ENCODE peak calls at places on chromosome 19, in four cellular contexts. One of them, this sample, is unnamed.

GRCh38 chr19:8526345-8527062 is 12.5 kb upstream of the ZNF414 start:
- DNase-seq in tibial nerve: peak; percentile 82
- DNase-seq in upper lobe of left lung: peak; percentile 93
- DNase-seq in body of pancreas: peak; percentile 92
- DNase-seq in this sample: no peak

GRCh38 chr19:36110487-36111199 is at the start of gene OVOL3:
- DNase-seq in tibial nerve: no peak
- DNase-seq in upper lobe of left lung: no peak
- DNase-seq in body of pancreas: no peak
- DNase-seq in this sample: no peak

GRCh38 chr19:48481191-48481500 is 12.0 kb downstream of the CYTH2 start:
- DNase-seq in tibial nerve: no peak
- DNase-seq in upper lobe of left lung: no peak
- DNase-seq in body of pancreas: no peak
- DNase-seq in this sample: no peak

GRCh38 chr19:51448011-51448744 is 10.1 kb downstream of the SIGLEC8 start:
- DNase-seq in tibial nerve: no peak
- DNase-seq in upper lobe of left lung: no peak
- DNase-seq in body of pancreas: no peak
- DNase-seq in this sample: no peak

GRCh38 chr19:18590273-18591272 is 2.0 kb downstream of the REX1BD start:
- DNase-seq in tibial nerve: peak; percentile 55
- DNase-seq in upper lobe of left lung: peak; percentile 46
- DNase-seq in body of pancreas: no peak
- DNase-seq in this sample: no peak

GRCh38 chr19:6034512-6034911 is 56.6 kb upstream of the RANBP3 start:
- DNase-seq in tibial nerve: no peak
- DNase-seq in upper lobe of left lung: no peak
- DNase-seq in body of pancreas: no peak
- DNase-seq in this sample: no peak

GRCh38 chr19:19386373-19386869 is 19.1 kb upstream of the GATAD2A start:
- DNase-seq in tibial nerve: no peak
- DNase-seq in upper lobe of left lung: no peak
- DNase-seq in body of pancreas: no peak
- DNase-seq in this sample: no peak

GRCh38 chr19:33290082-33290815 is 12.1 kb downstream of the CEBPA start:
- DNase-seq in tibial nerve: no peak
- DNase-seq in upper lobe of left lung: peak; percentile 47
- DNase-seq in body of pancreas: no peak
- DNase-seq in this sample: no peak

GRCh38 chr19:13833330-13834265 is 38.4 kb downstream of the ZSWIM4 start:
- DNase-seq in tibial nerve: peak; percentile 93
- DNase-seq in upper lobe of left lung: peak; percentile 99
- DNase-seq in body of pancreas: peak; percentile 95
- DNase-seq in this sample: peak; percentile 60

GRCh38 chr19:44512326-44513298 is 12.3 kb upstream of the ZNF180 start:
- DNase-seq in tibial nerve: no peak
- DNase-seq in upper lobe of left lung: peak; percentile 67
- DNase-seq in body of pancreas: no peak
- DNase-seq in this sample: no peak

GRCh38 chr19:39410620-39411005 is 1.9 kb upstream of the PLEKHG2 start:
- DNase-seq in tibial nerve: no peak
- DNase-seq in upper lobe of left lung: no peak
- DNase-seq in body of pancreas: no peak
- DNase-seq in this sample: no peak

GRCh38 chr19:6048808-6049405 is 61.4 kb downstream of the RFX2 start:
- DNase-seq in tibial nerve: peak; percentile 62
- DNase-seq in upper lobe of left lung: no peak
- DNase-seq in body of pancreas: peak; percentile 81
- DNase-seq in this sample: no peak

GRCh38 chr19:3270908-3271307 is 46.4 kb downstream of the CELF5 start:
- DNase-seq in tibial nerve: no peak
- DNase-seq in upper lobe of left lung: no peak
- DNase-seq in body of pancreas: no peak
- DNase-seq in this sample: no peak

GRCh38 chr19:13865578-13866462 is 11.1 kb upstream of the NANOS3 start:
- DNase-seq in tibial nerve: no peak
- DNase-seq in upper lobe of left lung: peak; percentile 90
- DNase-seq in body of pancreas: no peak
- DNase-seq in this sample: no peak

GRCh38 chr19:21202865-21203494 is 61.1 kb downstream of the ZNF431 start:
- DNase-seq in tibial nerve: no peak
- DNase-seq in upper lobe of left lung: no peak
- DNase-seq in body of pancreas: peak; percentile 47
- DNase-seq in this sample: no peak

GRCh38 chr19:44807162-44807561 is 1.7 kb upstream of the BCAM start:
- DNase-seq in tibial nerve: no peak
- DNase-seq in upper lobe of left lung: no peak
- DNase-seq in body of pancreas: peak; percentile 46
- DNase-seq in this sample: no peak

GRCh38 chr19:3293560-3293959 is 69.1 kb downstream of the CELF5 start:
- DNase-seq in tibial nerve: no peak
- DNase-seq in upper lobe of left lung: no peak
- DNase-seq in body of pancreas: no peak
- DNase-seq in this sample: no peak

GRCh38 chr19:6062274-6062673 is 48.0 kb downstream of the RFX2 start:
- DNase-seq in tibial nerve: no peak
- DNase-seq in upper lobe of left lung: no peak
- DNase-seq in body of pancreas: peak; percentile 73
- DNase-seq in this sample: no peak

GRCh38 chr19:2976609-2977000 is 759 bp upstream of the TLE6 start:
- DNase-seq in tibial nerve: no peak
- DNase-seq in upper lobe of left lung: no peak
- DNase-seq in body of pancreas: no peak
- DNase-seq in this sample: no peak

GRCh38 chr19:3111586-3112247 is 17.6 kb downstream of the GNA11 start:
- DNase-seq in tibial nerve: no peak
- DNase-seq in upper lobe of left lung: no peak
- DNase-seq in body of pancreas: no peak
- DNase-seq in this sample: no peak

GRCh38 chr19:46610851-46611770 is 10.0 kb downstream of the CALM3 start:
- DNase-seq in tibial nerve: peak; percentile 11
- DNase-seq in upper lobe of left lung: no peak
- DNase-seq in body of pancreas: no peak
- DNase-seq in this sample: no peak
- TF ChIP-seq POLR2A in tibial nerve: no peak
- TF ChIP-seq POLR2A in upper lobe of left lung: no peak
- TF ChIP-seq POLR2A in body of pancreas: no peak
- TF ChIP-seq POLR2A in this sample: no peak

DNA sequence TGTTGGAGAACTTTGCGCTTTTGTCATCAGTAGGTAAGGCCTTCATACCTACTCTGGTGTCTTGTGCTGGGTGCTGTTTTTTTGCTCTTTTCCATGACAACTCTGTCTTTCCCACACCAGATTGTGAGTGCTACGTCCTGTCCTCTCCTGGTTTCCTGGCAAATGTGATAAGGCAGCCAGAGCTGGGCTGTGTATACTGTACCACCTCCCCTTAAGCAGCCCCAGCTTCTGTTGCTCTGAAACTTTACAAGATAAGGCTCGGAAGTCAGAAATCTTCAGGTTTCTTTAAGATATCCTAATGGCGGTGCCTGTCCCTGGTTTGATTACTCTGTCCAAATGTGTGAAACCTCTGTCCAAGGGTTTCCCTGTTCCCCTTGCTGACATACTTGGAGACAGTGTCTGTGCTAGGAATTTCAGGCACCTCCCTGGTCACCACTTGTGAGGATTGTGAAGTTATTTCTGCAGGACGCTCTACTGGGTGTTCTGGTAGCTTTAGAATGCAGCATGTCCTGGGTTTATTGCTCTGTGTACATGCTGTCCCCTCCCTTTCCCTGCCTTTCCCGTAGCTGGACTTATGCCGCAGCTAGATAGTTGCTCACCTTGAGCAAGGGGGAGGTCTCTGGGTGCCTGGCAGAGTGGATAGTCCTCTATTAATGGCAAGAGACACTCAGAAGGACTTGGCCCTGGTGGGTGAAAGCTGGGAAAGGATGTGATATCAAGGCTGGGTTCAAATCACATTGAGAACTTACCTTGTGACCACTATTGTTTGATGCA is 7.0 kb downstream of the ZNF749 start:
- DNase-seq in tibial nerve: no peak
- DNase-seq in upper lobe of left lung: no peak
- DNase-seq in body of pancreas: no peak
- DNase-seq in this sample: no peak
- H3K4me1 ChIP-seq in tibial nerve: no peaks in the 10 kb centered on the region
- H3K4me1 ChIP-seq in upper lobe of left lung: no peaks in the 10 kb centered on the region
- H3K4me1 ChIP-seq in body of pancreas: no peaks in the 10 kb centered on the region
- H3K4me1 ChIP-seq in this sample: no peaks in the 10 kb centered on the region

GRCh38 chr19:632228-633067 is 889 bp downstream of the POLRMT start:
- DNase-seq in tibial nerve: no peak
- DNase-seq in upper lobe of left lung: peak; percentile 90
- DNase-seq in body of pancreas: no peak
- DNase-seq in this sample: no peak
- TF ChIP-seq POLR2A in tibial nerve: no peak
- TF ChIP-seq POLR2A in upper lobe of left lung: no peak
- TF ChIP-seq POLR2A in body of pancreas: no peak
- TF ChIP-seq POLR2A in this sample: no peak

GRCh38 chr19:30320916-30321315 is 51.3 kb upstream of the ZNF536 start:
- DNase-seq in tibial nerve: no peak
- DNase-seq in upper lobe of left lung: no peak
- DNase-seq in body of pancreas: no peak
- DNase-seq in this sample: no peak
- H3K4me1 ChIP-seq in tibial nerve: no peaks in the 10 kb centered on the region
- H3K4me1 ChIP-seq in upper lobe of left lung: no peaks in the 10 kb centered on the region
- H3K4me1 ChIP-seq in body of pancreas: no peaks in the 10 kb centered on the region
- H3K4me1 ChIP-seq in this sample: no peaks in the 10 kb centered on the region

DNA sequence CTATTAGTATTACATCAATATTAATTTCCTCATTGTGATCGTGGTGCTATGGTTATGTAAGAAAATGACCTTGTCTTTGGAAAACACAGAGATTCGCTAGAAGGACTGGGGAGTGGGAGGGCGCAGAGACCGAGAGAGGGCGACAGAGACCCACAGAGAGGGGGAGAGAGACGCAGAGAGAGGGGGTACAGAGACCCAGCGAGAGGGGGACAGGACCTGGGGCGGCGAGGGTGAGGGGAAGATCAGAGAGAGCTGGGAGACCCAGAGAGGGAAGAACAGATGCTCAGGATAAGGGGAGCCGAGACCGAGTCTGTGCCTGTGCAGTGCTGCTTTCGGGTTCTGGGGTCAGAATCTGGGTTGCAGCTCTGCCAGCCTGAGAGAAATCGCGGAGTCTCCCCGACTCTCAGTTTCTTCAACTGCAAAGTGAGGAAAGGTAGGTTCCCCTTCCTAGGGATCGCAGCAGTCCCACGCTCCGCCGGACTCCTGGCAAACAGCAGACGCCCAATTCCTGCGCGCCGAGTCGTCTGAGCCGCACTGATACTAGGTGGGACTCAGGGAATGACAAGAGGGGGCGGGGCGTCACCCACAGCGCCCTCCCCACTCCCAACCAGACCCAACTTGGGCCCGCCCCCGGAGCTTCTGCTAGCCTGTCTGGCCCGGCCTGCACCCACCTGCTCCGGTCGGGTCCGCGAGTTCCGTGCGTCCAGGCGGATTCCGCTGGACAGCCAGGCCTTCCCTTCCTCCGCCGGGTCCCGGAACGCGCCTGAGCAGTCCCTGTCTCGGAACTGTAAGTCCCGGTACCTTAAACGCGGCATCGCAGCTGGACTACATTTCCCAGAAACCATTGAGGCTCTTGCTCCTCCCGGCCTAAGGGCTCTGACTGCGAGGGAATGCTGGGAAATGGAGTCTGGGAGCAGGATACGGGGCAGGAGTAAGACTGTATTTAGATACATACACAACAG is 15.3 kb downstream of the IZUMO2 start:
- DNase-seq in tibial nerve: peak; percentile 70
- DNase-seq in upper lobe of left lung: peak; percentile 93
- DNase-seq in body of pancreas: peak; percentile 93
- DNase-seq in this sample: no peak
- TF ChIP-seq POLR2A in tibial nerve: no peak
- TF ChIP-seq POLR2A in upper lobe of left lung: peak; percentile 20
- TF ChIP-seq POLR2A in body of pancreas: peak; percentile 78
- TF ChIP-seq POLR2A in this sample: no peak